ENCODE peak calls at places on chromosomes 1 and 21, in eight cellular contexts. J is fibroblast of lung; O is effector CD4-positive, alpha-beta T cell; E is RPMI7951; N is GM12865; Z is renal cortical epithelial cell; S is stimulated activated CD8-positive, alpha-beta memory T cell treated with anti-CD3 and anti-CD28 coated beads, Interleukin-2, amount 100 ng/mL, for 1 hour; R is A549. V is an unnamed sample.

GRCh38 chr1:9466780-9467755 is 72.2 kb upstream of the SLC25A33 start:
- DNase-seq in J (peak; percentile 20), E (no peak), S (no peak), Z (peak; percentile 54), R (no peak), N (no peak), O (no peak), V (no peak)

GRCh38 chr1:244012232-244012631 is 38.9 kb upstream of the ZBTB18 start:
- DNase-seq in J (peak; percentile 88), R (no peak), S (no peak), N (no peak), Z (peak; percentile 69), O (no peak), E (peak; percentile 80), V (peak; percentile 32)

GRCh38 chr1:109199710-109200109 is 14.0 kb upstream of the SARS1 start:
- DNase-seq in R (no peak), O (no peak), S (no peak), J (no peak), E (no peak), Z (no peak), N (peak; percentile 10), V (no peak)

GRCh38 chr21:43613755-43614638 is 45.3 kb downstream of the HSF2BP start:
- DNase-seq in O (no peak), N (peak; percentile 75), E (peak; percentile 86), J (peak; percentile 62), S (no peak), R (no peak), Z (no peak), V (no peak)

GRCh38 chr1:36802018-36802417 is 232.3 kb downstream of the GRIK3 start:
- DNase-seq in O (no peak), Z (no peak), R (no peak), N (no peak), S (no peak), E (no peak), J (no peak), V (no peak)

GRCh38 chr21:42651515-42652401 is 1.7 kb upstream of the PDE9A start:
- DNase-seq in E (no peak), Z (peak; percentile 45), O (no peak), R (no peak), N (no peak), J (no peak), S (no peak), V (no peak)

GRCh38 chr1:94949681-94950661 is 23.1 kb upstream of the CNN3 start:
- DNase-seq in J (peak; percentile 70), N (no peak), Z (peak; percentile 43), E (peak; percentile 63), R (no peak), O (no peak), S (no peak), V (no peak)

GRCh38 chr1:12472798-12473551 is 145.0 kb downstream of the DHRS3 start:
- DNase-seq in E (no peak), O (peak; percentile 34), J (peak; percentile 47), N (peak; percentile 56), S (peak; percentile 38), R (no peak), Z (no peak), V (no peak)

GRCh38 chr1:172429324-172430127 is 9.0 kb downstream of the C1orf105 start:
- DNase-seq in Z (peak; percentile 85), O (peak; percentile 30), S (no peak), E (peak; percentile 69), J (peak; percentile 68), N (peak; percentile 72), R (peak; percentile 65), V (no peak)

GRCh38 chr1:14705824-14706223 is 107.3 kb downstream of the KAZN start:
- DNase-seq in N (no peak), S (no peak), J (no peak), O (no peak), E (no peak), Z (no peak), R (no peak), V (no peak)

GRCh38 chr1:214418380-214418779 is 133.0 kb downstream of the PTPN14 start:
- DNase-seq in J (no peak), Z (no peak), O (no peak), N (no peak), E (peak; percentile 80), R (no peak), S (no peak), V (no peak)

GRCh38 chr1:27622828-27623227 is 12.2 kb downstream of the FGR start:
- DNase-seq in N (no peak), R (no peak), S (no peak), E (no peak), Z (no peak), J (no peak), O (no peak), V (no peak)

GRCh38 chr1:205273551-205273982 is 45.8 kb downstream of the TMCC2 start:
- DNase-seq in J (peak; percentile 55), Z (peak; percentile 71), O (peak; percentile 83), R (peak; percentile 96), E (peak; percentile 63), N (peak; percentile 87), S (peak; percentile 75), V (no peak)

GRCh38 chr1:2088434-2088833 is 38.2 kb downstream of the PRKCZ start:
- DNase-seq in J (peak; percentile 78), N (no peak), R (no peak), Z (peak; percentile 70), O (no peak), E (peak; percentile 70), S (no peak), V (peak; percentile 19)

GRCh38 chr1:59077739-59078503 is 219.0 kb upstream of the FGGY start:
- DNase-seq in N (no peak), S (no peak), E (no peak), J (no peak), R (no peak), O (no peak), Z (no peak), V (no peak)

GRCh38 chr1:211118407-211119102 is 15.4 kb downstream of the KCNH1 start:
- DNase-seq in N (no peak), J (peak; percentile 66), R (no peak), E (peak; percentile 84), Z (peak; percentile 88), S (no peak), O (no peak), V (no peak)

GRCh38 chr1:43282220-43283195 is 2.9 kb downstream of the C1orf210 start:
- DNase-seq in N (no peak), S (no peak), J (no peak), E (no peak), Z (no peak), R (no peak), O (no peak), V (no peak)

GRCh38 chr1:247332901-247333361 is 1.3 kb upstream of the ZNF496 start:
- DNase-seq in N (no peak), S (no peak), R (no peak), Z (peak; percentile 36), O (no peak), J (peak; percentile 59), E (peak; percentile 4), V (no peak)

V was measured in GOT3.